ENCODE peak calls at places on chromosome 1, in eight cellular contexts. Y, N, O, S, D, C, J and Z are unnamed samples.

GRCh38 chr1:175376194-175376593 is 183.6 kb upstream of the KIAA0040 start:
- DNase-seq in C (peak; percentile 31), S (no peak), N (no peak), O (no peak), Y (peak; percentile 2), J (peak; percentile 54), D (no peak), Z (no peak)

GRCh38 chr1:77889240-77889637 is 815 bp downstream of the NEXN start:
- DNase-seq in O (no peak), N (no peak), D (no peak), S (no peak), Y (no peak), J (peak; percentile 67), C (peak; percentile 51), Z (no peak)

GRCh38 chr1:200022239-200022804 is 5.2 kb upstream of the NR5A2 start:
- DNase-seq in C (no peak), O (no peak), N (peak; percentile 35), Y (no peak), S (no peak), D (no peak), J (no peak), Z (no peak)

GRCh38 chr1:204190212-204191211 is 5.8 kb downstream of the KISS1 start:
- DNase-seq in N (peak; percentile 24), C (peak; percentile 62), J (peak; percentile 59), O (no peak), D (no peak), S (no peak), Y (peak; percentile 38), Z (no peak)

GRCh38 chr1:154549371-154549770 is 9.1 kb downstream of the UBE2Q1 start:
- DNase-seq in J (no peak), O (no peak), N (no peak), Y (no peak), C (no peak), S (no peak), D (no peak), Z (no peak)

GRCh38 chr1:223683586-223684487 is 18.3 kb upstream of the CAPN8 start:
- DNase-seq in J (peak; percentile 66), O (no peak), S (peak; percentile 67), Y (peak; percentile 85), D (no peak), C (peak; percentile 71), N (peak; percentile 87), Z (peak; percentile 84)

GRCh38 chr1:98256700-98257099 is 335.9 kb upstream of the DPYD start:
- DNase-seq in Y (no peak), J (no peak), N (no peak), S (no peak), D (no peak), C (no peak), O (no peak), Z (no peak)

GRCh38 chr1:226635456-226635941 is 86.9 kb downstream of the STUM start:
- DNase-seq in D (peak; percentile 63), N (no peak), Y (no peak), S (no peak), J (no peak), C (peak; percentile 65), O (peak; percentile 59), Z (no peak)

GRCh38 chr1:94119796-94120590 is 955 bp downstream of the ABCA4 start:
- DNase-seq in J (no peak), N (no peak), C (no peak), Y (no peak), S (no peak), D (no peak), O (no peak), Z (no peak)